ENCODE peak calls at places on chromosomes 3 and 15, in six cellular contexts. D, U, Q, J, V and W are unnamed samples.

GRCh38 chr15:57355259-57355658 is 21.0 kb upstream of the CGNL1 start:
- DNase-seq in D (no peak), U (no peak), Q (no peak), J (no peak), V (no peak), W (no peak)

GRCh38 chr3:42507252-42507651 is 4.8 kb downstream of the VIPR1 start:
- DNase-seq in D (no peak), U (peak; percentile 18), Q (no peak), J (no peak), V (no peak), W (peak; percentile 31)

GRCh38 chr3:52402706-52403270 is 42.1 kb downstream of the SEMA3G start:
- DNase-seq in D (no peak), U (no peak), Q (no peak), J (no peak), V (no peak), W (no peak)

GRCh38 chr3:55489804-55490132 is 2.7 kb upstream of the WNT5A start:
- DNase-seq in D (no peak), U (no peak), Q (no peak), J (no peak), V (no peak), W (no peak)

GRCh38 chr3:113977822-113978221 is 30.0 kb downstream of the ZDHHC23 start:
- DNase-seq in D (no peak), U (no peak), Q (no peak), J (no peak), V (no peak), W (no peak)

GRCh38 chr3:52385157-52385556 is 59.7 kb downstream of the SEMA3G start:
- DNase-seq in D (peak; percentile 12), U (peak; percentile 32), Q (peak; percentile 21), J (peak; percentile 64), V (no peak), W (peak; percentile 63)

GRCh38 chr15:92832992-92833438 is 67.1 kb upstream of the CHD2 start:
- DNase-seq in D (peak; percentile 63), U (peak; percentile 37), Q (no peak), J (no peak), V (no peak), W (no peak)

GRCh38 chr3:163132111-163132510 is 1635.5 kb downstream of the OTOL1 start:
- DNase-seq in D (no peak), U (no peak), Q (no peak), J (no peak), V (no peak), W (no peak)

GRCh38 chr15:91022075-91022831 is at the start of gene VPS33B:
- DNase-seq in D (peak; percentile 81), U (peak; percentile 81), Q (peak; percentile 73), J (peak; percentile 86), V (peak; percentile 86), W (peak; percentile 84)

GRCh38 chr15:68730491-68731317 is 90.0 kb downstream of the ANP32A start:
- DNase-seq in D (peak; percentile 26), U (peak; percentile 68), Q (peak; percentile 39), J (peak; percentile 31), V (peak; percentile 55), W (peak; percentile 59)

GRCh38 chr3:107392549-107393165 is 15.4 kb downstream of the CCDC54 start:
- DNase-seq in D (peak; percentile 75), U (peak; percentile 46), Q (peak; percentile 20), J (no peak), V (no peak), W (peak; percentile 89)

GRCh38 chr3:29236441-29236840 is 44.4 kb upstream of the RBMS3 start:
- DNase-seq in D (no peak), U (no peak), Q (no peak), J (no peak), V (no peak), W (no peak)

GRCh38 chr15:83112233-83112958 is 5.0 kb downstream of the TM6SF1 start:
- DNase-seq in D (peak; percentile 90), U (peak; percentile 84), Q (peak; percentile 83), J (no peak), V (no peak), W (no peak)

GRCh38 chr3:77079988-77080585 is 40.2 kb downstream of the ROBO2 start:
- DNase-seq in D (no peak), U (no peak), Q (no peak), J (no peak), V (no peak), W (no peak)

GRCh38 chr3:182608876-182609275 is 184.4 kb upstream of the ATP11B start:
- DNase-seq in D (no peak), U (no peak), Q (no peak), J (no peak), V (no peak), W (no peak)

DNA sequence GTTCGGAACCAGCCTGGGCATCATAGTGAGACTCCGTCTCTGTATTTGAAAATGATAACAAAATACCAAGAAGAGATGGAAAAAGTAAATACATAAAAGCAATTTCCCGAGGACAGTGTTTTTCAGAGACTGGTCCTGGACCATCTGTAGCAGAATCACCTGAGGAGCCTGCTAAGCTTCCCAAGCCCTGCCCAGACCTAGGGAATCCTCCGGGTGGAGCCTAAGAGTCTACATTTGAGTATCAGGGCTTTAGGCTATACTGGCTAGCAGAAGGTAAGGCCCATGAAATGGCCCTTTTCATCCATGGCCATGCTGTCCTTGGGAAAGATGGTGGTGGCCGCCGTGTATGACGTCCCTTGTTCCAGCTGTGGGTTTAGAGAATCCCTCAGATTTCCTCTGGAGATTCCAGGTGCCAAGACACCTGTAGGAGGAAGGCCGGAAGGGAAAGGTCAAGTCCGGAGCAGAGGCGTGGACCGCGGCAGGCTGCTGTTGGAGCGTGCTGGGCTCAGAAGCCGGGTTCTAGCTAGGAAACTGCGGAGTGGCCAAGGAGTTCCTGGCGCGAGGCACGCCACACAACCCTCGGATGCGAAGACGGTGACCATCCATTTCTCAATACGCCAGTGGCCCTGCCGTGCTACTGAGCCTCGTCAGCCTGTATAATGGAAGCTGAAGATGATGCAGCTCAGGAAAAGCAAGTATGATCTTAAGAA is 50.9 kb downstream of the TMEM44 start:
- DNase-seq in D (no peak), U (no peak), Q (no peak), J (no peak), V (no peak), W (no peak)
- TF ChIP-seq CTCF in D (no peak), U (no peak), Q (no peak), J (no peak), V (no peak), W (peak; percentile 2)

GRCh38 chr3:12194669-12195161 is 36.0 kb upstream of the TIMP4 start:
- DNase-seq in D (no peak), U (peak; percentile 36), Q (no peak), J (peak; percentile 73), V (no peak), W (peak; percentile 68)

GRCh38 chr3:12192173-12192572 is 33.5 kb upstream of the TIMP4 start:
- DNase-seq in D (no peak), U (no peak), Q (no peak), J (no peak), V (no peak), W (no peak)

GRCh38 chr3:12192655-12193484 is 34.2 kb upstream of the TIMP4 start:
- DNase-seq in D (no peak), U (no peak), Q (no peak), J (no peak), V (no peak), W (no peak)

GRCh38 chr3:12194209-12194608 is 35.5 kb upstream of the TIMP4 start:
- DNase-seq in D (peak; percentile 91), U (peak; percentile 94), Q (peak; percentile 48), J (no peak), V (no peak), W (peak; percentile 81)

DNA sequence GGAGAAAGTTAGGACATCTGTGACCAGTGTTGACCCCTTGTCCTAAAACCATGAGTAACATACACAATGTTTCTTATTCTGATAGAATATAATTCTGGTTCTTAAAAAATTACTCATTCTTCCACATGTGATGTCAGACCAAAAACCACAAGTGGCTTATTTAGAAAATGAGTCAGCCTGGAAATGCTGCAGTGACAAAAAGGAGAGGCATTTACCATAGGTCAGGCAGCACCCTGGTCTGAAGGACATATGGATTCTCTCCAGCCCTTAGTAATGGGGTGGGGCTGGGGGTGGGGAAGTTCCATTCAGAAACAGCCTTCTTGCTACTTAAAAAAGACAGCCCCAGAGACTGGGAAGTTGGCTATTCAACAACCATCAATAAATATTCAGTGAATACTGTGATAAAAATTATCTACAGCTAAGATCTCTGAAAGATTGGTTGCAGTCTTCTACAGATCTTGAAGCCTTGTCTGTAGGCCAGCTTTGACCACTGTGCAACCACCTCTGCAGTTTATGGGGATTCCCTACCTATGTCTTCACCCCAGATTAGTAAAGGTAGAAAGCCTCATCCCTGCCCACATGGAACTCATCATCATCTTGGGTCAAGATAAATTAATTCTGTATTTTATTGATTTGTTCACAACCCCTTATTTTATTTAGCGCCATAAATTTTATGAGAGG is 34.9 kb upstream of the TIMP4 start:
- DNase-seq in D (peak; percentile 99), U (peak; percentile 98), Q (peak; percentile 97), J (peak; percentile 77), V (no peak), W (peak; percentile 94)
- H3K4me3 ChIP-seq in D (peak overlapping the region; percentile 25), U (no peak overlapping the region), Q (no peak overlapping the region), J (peak overlapping the region; percentile 10), V (no peak overlapping the region), W (no peak overlapping the region)

DNA sequence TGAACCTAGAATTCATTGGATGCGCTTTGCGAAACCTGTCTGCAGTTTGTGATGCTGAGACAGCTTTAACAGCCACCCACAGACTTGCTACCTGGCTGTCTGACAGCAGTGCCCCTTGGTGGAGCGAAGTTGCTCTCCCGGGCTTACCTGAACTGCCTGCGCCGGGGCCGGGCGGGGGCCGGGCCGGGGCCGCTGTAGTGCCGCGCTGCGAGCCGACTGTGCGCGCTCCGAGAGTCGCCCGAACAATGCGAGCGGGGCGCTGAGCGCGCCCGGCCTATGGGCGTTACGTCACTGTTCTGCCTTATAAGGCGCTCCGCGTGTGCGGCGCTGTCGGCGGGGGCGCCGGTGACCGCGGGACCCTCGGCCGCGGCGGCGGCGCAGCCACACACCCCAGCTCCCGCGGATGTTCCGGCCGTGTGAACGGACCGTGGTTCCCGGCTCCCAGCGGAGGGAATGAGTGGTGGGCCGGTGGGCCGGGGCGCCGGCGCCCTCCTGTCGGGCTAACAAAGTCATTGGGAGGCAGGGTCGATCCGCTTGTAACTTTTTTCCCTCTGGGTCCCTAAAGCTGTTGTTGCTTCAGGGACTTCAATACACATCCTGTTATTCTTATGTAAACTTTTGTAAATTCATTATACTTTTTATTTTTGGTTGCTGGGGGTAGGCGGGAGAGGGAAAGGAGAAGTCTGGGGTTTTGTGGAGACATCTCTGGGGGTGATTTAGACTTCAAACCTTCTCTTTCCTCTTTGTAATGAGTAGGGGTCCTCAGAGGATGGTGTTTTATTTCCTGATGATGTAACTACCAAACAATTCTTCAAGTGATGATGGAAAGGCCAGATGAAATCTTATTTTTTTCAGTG is 58.5 kb downstream of the CMSS1 start:
- DNase-seq in D (peak; percentile 65), U (peak; percentile 83), Q (peak; percentile 75), J (peak; percentile 20), V (peak; percentile 69), W (peak; percentile 85)
- TF ChIP-seq CTCF in D (no peak), U (no peak), Q (no peak), J (no peak), V (no peak), W (no peak)

DNA sequence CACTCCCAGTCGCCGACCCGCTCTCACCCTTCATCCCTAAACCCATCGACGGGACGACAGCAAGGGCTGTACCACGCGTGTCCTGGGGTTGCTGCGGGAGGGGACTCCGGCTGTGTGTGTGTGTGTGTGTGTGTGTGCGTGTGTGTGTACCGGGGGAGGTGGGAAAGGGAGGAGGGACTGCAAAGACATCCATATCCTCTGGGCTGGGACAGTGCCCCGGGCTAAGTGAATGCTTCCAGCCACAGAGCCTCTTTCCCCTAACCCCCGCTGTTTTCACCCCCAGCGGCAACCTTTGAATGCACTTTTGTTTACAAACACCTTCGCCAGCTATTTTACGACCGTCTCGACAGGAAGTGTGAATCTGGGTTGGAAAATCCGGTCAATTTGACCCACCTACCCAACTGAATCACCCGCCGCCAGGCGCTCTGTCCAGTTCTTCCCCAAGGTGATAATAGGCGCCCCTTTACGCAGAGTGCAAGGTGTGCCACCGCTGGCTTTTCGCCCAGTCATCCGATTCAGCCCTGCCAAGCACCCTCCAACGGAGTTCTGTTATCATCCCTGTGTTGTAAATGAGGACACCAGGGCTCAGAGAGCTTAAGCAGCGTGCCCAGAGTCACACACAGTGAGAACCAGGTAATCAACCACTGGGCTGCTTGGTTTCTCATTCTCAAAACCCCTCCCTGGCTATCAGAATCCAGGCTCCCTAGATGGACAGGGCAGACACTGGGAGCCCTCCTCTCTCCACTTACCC is 719 bp upstream of the AMOTL2 start:
- DNase-seq in D (no peak), U (no peak), Q (no peak), J (peak; percentile 61), V (no peak), W (peak; percentile 65)
- H3K4me3 ChIP-seq in D (peak overlapping the region; percentile 99), U (peak overlapping the region; percentile 88), Q (peak overlapping the region; percentile 92), J (peak overlapping the region; percentile 74), V (peak overlapping the region; percentile 85), W (peak overlapping the region; percentile 84)